ENCODE peak calls at places on chromosome 2, in nine cellular contexts. D is spleen, A is H1, J is K562, S is breast epithelium, L is HL-60, T is HepG2, I is upper lobe of left lung, Q is HCT116. W is an unnamed sample.

GRCh38 chr2:101881131-101881530 is 110.6 kb upstream of the IL1R2 start:
- DNase-seq in D (no peak), A (no peak), J (no peak), S (no peak), L (no peak), T (no peak), I (no peak), Q (no peak), W (no peak)

GRCh38 chr2:209390839-209391238 is 33.0 kb upstream of the MAP2 start:
- DNase-seq in D (no peak), A (no peak), J (no peak), S (no peak), L (no peak), T (no peak), I (no peak), Q (no peak), W (no peak)

GRCh38 chr2:119066272-119066804 is 92.2 kb downstream of the C1QL2 start:
- DNase-seq in D (no peak), A (no peak), J (no peak), S (no peak), L (no peak), T (no peak), I (no peak), Q (no peak), W (no peak)

GRCh38 chr2:62133320-62133823 is 62.5 kb upstream of the B3GNT2 start:
- DNase-seq in D (no peak), A (no peak), J (no peak), S (no peak), L (no peak), T (no peak), I (no peak), Q (no peak), W (no peak)

GRCh38 chr2:2767837-2768236 is 436.8 kb upstream of the MYT1L start:
- DNase-seq in D (no peak), A (no peak), J (no peak), S (no peak), L (no peak), T (no peak), I (peak), Q (no peak), W (no peak)

GRCh38 chr2:28586864-28587263 is 91.0 kb downstream of the PLB1 start:
- DNase-seq in D (no peak), A (no peak), J (no peak), S (no peak), L (no peak), T (no peak), I (no peak), Q (no peak), W (no peak)

GRCh38 chr2:72414108-72414507 is 266.4 kb upstream of the CYP26B1 start:
- DNase-seq in D (no peak), A (no peak), J (no peak), S (no peak), L (no peak), T (no peak), I (no peak), Q (no peak), W (no peak)

GRCh38 chr2:235954888-235955480 is 213.2 kb downstream of the GBX2 start:
- DNase-seq in D (peak), A (no peak), J (no peak), S (no peak), L (no peak), T (no peak), I (no peak), Q (no peak), W (no peak)

GRCh38 chr2:203022751-203023150 is 8.1 kb downstream of the NBEAL1 start:
- DNase-seq in D (no peak), A (no peak), J (no peak), S (no peak), L (no peak), T (no peak), I (no peak), Q (no peak), W (no peak)

GRCh38 chr2:114550895-114551793 is 108.7 kb downstream of the DPP10 start:
- DNase-seq in D (no peak), A (peak), J (peak), S (peak), L (peak), T (peak), I (no peak), Q (no peak), W (no peak)

GRCh38 chr2:96241901-96242611 is 23.7 kb downstream of the TMEM127 start:
- DNase-seq in D (peak), A (no peak), J (no peak), S (no peak), L (peak), T (no peak), I (no peak), Q (no peak), W (no peak)

GRCh38 chr2:106030287-106031268 is 163.5 kb downstream of the UXS1 start:
- DNase-seq in D (no peak), A (no peak), J (no peak), S (peak), L (peak), T (peak), I (no peak), Q (no peak), W (no peak)

GRCh38 chr2:122543815-122544214 is 788.4 kb downstream of the TSN start:
- DNase-seq in D (no peak), A (no peak), J (no peak), S (no peak), L (no peak), T (no peak), I (no peak), Q (no peak), W (no peak)

GRCh38 chr2:29134933-29135332 is 19.7 kb downstream of the CLIP4 start:
- DNase-seq in D (no peak), A (no peak), J (no peak), S (no peak), L (no peak), T (no peak), I (no peak), Q (no peak), W (no peak)

GRCh38 chr2:207434288-207434687 is 95.5 kb upstream of the CREB1 start:
- DNase-seq in D (no peak), A (no peak), J (no peak), S (no peak), L (no peak), T (no peak), I (no peak), Q (no peak), W (no peak)

GRCh38 chr2:69200107-69200520 is 186.9 kb downstream of the GFPT1 start:
- DNase-seq in D (no peak), A (no peak), J (no peak), S (no peak), L (no peak), T (peak), I (no peak), Q (no peak), W (peak)

GRCh38 chr2:207849443-207849842 is 79.7 kb upstream of the FZD5 start:
- DNase-seq in D (no peak), A (no peak), J (no peak), S (no peak), L (no peak), T (peak), I (no peak), Q (no peak), W (no peak)

GRCh38 chr2:129823044-129823443 is 156.4 kb upstream of the RAB6C start:
- DNase-seq in D (no peak), A (no peak), J (no peak), S (no peak), L (no peak), T (no peak), I (no peak), Q (no peak), W (no peak)

GRCh38 chr2:232928564-232929302 is 58.7 kb downstream of the SNORC start:
- DNase-seq in D (no peak), A (no peak), J (no peak), S (no peak), L (no peak), T (no peak), I (peak), Q (no peak), W (no peak)

GRCh38 chr2:233152541-233152940 is 92.4 kb downstream of the INPP5D start:
- DNase-seq in D (peak), A (no peak), J (no peak), S (peak), L (no peak), T (no peak), I (no peak), Q (no peak), W (peak)

GRCh38 chr2:79011485-79011884 is 14.0 kb upstream of the REG3G start:
- DNase-seq in D (no peak), A (no peak), J (no peak), S (no peak), L (no peak), T (no peak), I (no peak), Q (no peak), W (no peak)

GRCh38 chr2:70024284-70024683 is 62.9 kb upstream of the ASPRV1 start:
- DNase-seq in D (no peak), A (no peak), J (no peak), S (no peak), L (peak), T (no peak), I (no peak), Q (no peak), W (peak)

GRCh38 chr2:1564506-1564905 is 151.2 kb downstream of the TPO start:
- DNase-seq in D (peak), A (no peak), J (no peak), S (no peak), L (no peak), T (no peak), I (no peak), Q (no peak), W (no peak)

GRCh38 chr2:224930124-224930523 is 112.1 kb downstream of the DOCK10 start:
- DNase-seq in D (no peak), A (no peak), J (no peak), S (no peak), L (peak), T (no peak), I (no peak), Q (no peak), W (no peak)

GRCh38 chr2:20723543-20723942 is 56.6 kb downstream of the GDF7 start:
- DNase-seq in D (no peak), A (no peak), J (no peak), S (no peak), L (no peak), T (no peak), I (no peak), Q (no peak), W (no peak)

GRCh38 chr2:102258025-102258385 is 53.4 kb upstream of the IL1RL1 start:
- DNase-seq in D (no peak), A (no peak), J (no peak), S (no peak), L (no peak), T (no peak), I (no peak), Q (no peak), W (no peak)

GRCh38 chr2:45242161-45242741 is 233.0 kb upstream of the SIX2 start:
- DNase-seq in D (no peak), A (no peak), J (no peak), S (no peak), L (no peak), T (no peak), I (no peak), Q (no peak), W (no peak)

GRCh38 chr2:229071292-229071976 is 199.7 kb downstream of the PID1 start:
- DNase-seq in D (no peak), A (no peak), J (no peak), S (no peak), L (no peak), T (no peak), I (no peak), Q (no peak), W (no peak)

GRCh38 chr2:131394147-131394931 is 30.4 kb upstream of the RAB6D start:
- DNase-seq in D (no peak), A (no peak), J (peak), S (no peak), L (peak), T (peak), I (peak), Q (no peak), W (no peak)

GRCh38 chr2:47509250-47509649 is 106.3 kb downstream of the MSH2 start:
- DNase-seq in D (no peak), A (no peak), J (no peak), S (no peak), L (no peak), T (no peak), I (no peak), Q (no peak), W (no peak)

GRCh38 chr2:34836361-34836760 is 1237.3 kb upstream of the FAM98A start:
- DNase-seq in D (no peak), A (no peak), J (no peak), S (no peak), L (no peak), T (no peak), I (no peak), Q (no peak), W (no peak)

GRCh38 chr2:218079943-218080913 is 11.2 kb downstream of the RUFY4 start:
- DNase-seq in D (no peak), A (no peak), J (no peak), S (no peak), L (no peak), T (peak), I (peak), Q (no peak), W (no peak)

GRCh38 chr2:241207151-241207550 is 18.7 kb downstream of the ANO7 start:
- DNase-seq in D (no peak), A (no peak), J (no peak), S (no peak), L (no peak), T (no peak), I (no peak), Q (no peak), W (no peak)

GRCh38 chr2:240179186-240179815 is 38.8 kb upstream of the OTOS start:
- DNase-seq in D (peak), A (no peak), J (no peak), S (no peak), L (no peak), T (no peak), I (no peak), Q (no peak), W (no peak)

GRCh38 chr2:195532628-195533271 is 124.3 kb upstream of the SLC39A10 start:
- DNase-seq in D (no peak), A (no peak), J (peak), S (no peak), L (peak), T (no peak), I (no peak), Q (no peak), W (no peak)

GRCh38 chr2:28654981-28655322 is 96.7 kb upstream of the PPP1CB start:
- DNase-seq in D (no peak), A (no peak), J (no peak), S (no peak), L (no peak), T (no peak), I (no peak), Q (no peak), W (no peak)

GRCh38 chr2:217552081-217552480 is 450.7 kb downstream of the TNS1 start:
- DNase-seq in D (no peak), A (no peak), J (no peak), S (no peak), L (no peak), T (no peak), I (no peak), Q (no peak), W (no peak)

GRCh38 chr2:18379869-18380268 is 180.6 kb downstream of the RDH14 start:
- DNase-seq in D (no peak), A (no peak), J (peak), S (no peak), L (no peak), T (no peak), I (no peak), Q (no peak), W (no peak)

GRCh38 chr2:88590998-88591613 is 36.2 kb downstream of the EIF2AK3 start:
- DNase-seq in D (no peak), A (no peak), J (peak), S (no peak), L (peak), T (peak), I (no peak), Q (peak), W (no peak)

DNA sequence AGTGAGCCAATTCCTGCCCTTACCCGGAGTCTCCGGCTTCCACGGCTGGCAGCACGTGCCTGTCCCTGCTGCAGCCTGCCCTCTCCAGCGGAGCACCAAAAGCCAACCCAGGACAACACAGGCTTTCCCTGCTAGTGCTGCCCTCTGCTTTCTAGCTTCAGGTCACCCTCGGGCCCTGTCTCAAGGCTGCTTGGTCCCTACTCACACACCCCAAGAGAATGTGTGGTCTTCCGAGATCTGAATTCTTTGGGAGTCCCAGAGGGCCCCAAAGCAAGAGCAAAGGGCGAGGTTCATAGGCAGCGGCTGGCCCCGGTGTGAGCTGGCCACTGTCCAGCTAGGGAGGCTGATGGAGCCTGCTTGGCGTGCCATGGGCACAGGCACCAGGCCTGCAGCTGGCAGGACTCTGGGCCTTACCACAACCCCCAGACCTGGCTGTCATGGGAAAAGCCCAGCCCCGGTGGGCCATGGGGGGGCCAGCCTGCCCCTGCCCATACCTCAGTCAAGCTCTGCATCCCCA is 7.1 kb upstream of the HS6ST1 start:
- DNase-seq in D (no peak), A (no peak), J (no peak), S (peak), L (no peak), T (no peak), I (no peak), Q (no peak), W (peak)
- H3K27ac ChIP-seq in D (no peak), A (no peak), J (no peak), S (peak), L (no peak), T (no peak), I (no peak), Q (no peak), W (no peak)

DNA sequence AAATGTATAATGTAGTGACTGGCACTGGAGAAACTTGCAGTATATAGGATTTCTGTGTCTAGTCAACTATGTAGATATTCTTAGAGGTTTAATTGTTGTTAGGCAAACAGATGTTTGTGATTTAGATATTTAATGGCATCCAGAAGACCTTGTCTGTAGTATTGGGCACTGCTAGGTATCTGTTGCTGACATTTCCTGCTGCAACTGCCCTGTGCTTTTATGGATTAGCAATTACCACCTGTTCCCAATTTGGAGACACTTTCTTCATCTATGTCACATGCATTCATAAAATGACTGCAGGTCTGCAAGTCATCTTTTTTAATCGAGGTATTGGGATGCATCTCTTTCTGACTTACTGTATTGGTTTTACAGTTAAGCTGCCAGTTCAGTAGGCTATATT is 71.3 kb downstream of the ITGA4 start:
- DNase-seq in D (no peak), A (no peak), J (no peak), S (no peak), L (no peak), T (no peak), I (no peak), Q (no peak), W (no peak)
- TF ChIP-seq POLR2AphosphoS5 in D (no peak), A (no peak), J (no peak), S (no peak), L (no peak), T (no peak), I (no peak), Q (no peak), W (no peak)

GRCh38 chr2:215657844-215658243 is 222.0 kb upstream of the FN1 start:
- DNase-seq in D (no peak), A (peak), J (no peak), S (no peak), L (no peak), T (no peak), I (no peak), Q (no peak), W (no peak)
- H3K27ac ChIP-seq in D (no peak), A (no peak), J (no peak), S (no peak), L (no peak), T (no peak), I (no peak), Q (no peak), W (no peak)

DNA sequence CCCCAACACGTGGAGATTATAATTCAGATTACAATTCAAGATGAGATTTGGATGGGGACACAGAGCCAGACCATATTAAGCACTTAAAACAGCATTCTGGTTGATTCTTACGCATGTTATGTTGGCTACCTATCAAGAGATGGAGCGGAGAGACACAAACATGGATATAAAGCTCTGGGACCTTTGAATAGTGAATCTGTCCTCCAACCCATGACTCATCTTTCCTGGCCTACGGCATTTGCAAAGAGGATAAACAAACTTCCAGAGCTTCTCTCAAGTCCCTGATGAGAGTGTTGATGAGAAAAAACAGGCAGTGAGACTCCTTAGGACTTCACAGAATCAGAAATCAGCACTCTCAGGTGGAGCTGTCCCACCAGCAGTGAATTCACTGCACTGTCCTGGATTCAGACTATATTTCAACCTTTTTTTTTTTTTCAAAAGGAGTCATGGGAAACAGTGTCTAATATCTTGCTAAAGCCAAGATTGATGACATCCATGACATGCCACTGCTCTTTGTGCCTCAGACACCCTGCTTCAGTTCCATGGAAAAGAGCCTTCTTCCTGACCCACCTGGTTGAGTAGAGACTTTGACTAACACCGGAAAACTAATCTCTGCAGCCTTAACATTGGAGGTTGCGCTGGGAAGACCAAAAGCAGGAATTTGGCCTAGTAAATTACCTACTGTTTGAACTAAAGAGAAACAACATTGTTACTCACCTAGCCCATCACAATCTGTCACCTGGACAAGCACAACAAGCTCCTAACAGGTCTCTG is 62.1 kb upstream of the NPAS2 start:
- DNase-seq in D (no peak), A (no peak), J (no peak), S (no peak), L (no peak), T (peak), I (no peak), Q (no peak), W (no peak)
- TF ChIP-seq POLR2AphosphoS5 in D (no peak), A (no peak), J (no peak), S (no peak), L (no peak), T (no peak), I (no peak), Q (no peak), W (no peak)

DNA sequence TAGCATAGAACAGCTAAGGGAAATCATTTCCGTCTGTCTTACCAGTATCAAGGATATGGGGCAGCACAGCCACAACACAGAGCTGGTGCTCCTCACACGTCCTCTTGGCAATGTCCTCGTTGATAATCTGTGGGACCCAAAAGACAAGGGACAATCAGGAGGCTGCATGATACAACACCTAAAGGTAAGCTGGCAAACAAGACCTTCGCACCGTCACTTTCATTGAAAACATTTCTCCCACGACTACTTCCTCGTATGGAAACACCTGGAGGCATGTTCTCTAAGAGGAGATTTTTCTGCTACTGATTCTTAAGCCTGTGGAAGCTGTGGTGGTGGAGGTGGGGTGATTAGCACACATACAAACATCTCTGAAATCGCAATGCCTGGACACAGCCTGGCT is 23.7 kb downstream of the PDIA6 start:
- DNase-seq in D (no peak), A (no peak), J (no peak), S (no peak), L (no peak), T (no peak), I (no peak), Q (no peak), W (no peak)
- H3K27ac ChIP-seq in D (no peak), A (no peak), J (no peak), S (no peak), L (no peak), T (no peak), I (no peak), Q (no peak), W (no peak)

GRCh38 chr2:120508581-120509041 is 162.7 kb downstream of the INHBB start:
- DNase-seq in D (peak), A (no peak), J (no peak), S (no peak), L (no peak), T (no peak), I (no peak), Q (no peak), W (peak)
- TF ChIP-seq POLR2AphosphoS5 in D (peak), A (no peak), J (no peak), S (no peak), L (no peak), T (no peak), I (no peak), Q (no peak), W (no peak)

W was measured in suprapubic skin.